ENCODE peak calls at places on chromosomes 7 and 10, in four cellular contexts. M is naive thymus-derived CD8-positive, alpha-beta T cell; I is T follicular helper cell; H is epithelial cell of esophagus. P is an unnamed sample.

GRCh38 chr10:125350519-125350918 is 190.2 kb upstream of the CTBP2 start:
- DNase-seq in H (no peak), M (no peak), I (no peak), P (no peak)

GRCh38 chr7:57210212-57210611 is 78.0 kb upstream of the ZNF479 start:
- DNase-seq in I (no peak), H (no peak), M (no peak), P (no peak)

GRCh38 chr10:4081691-4082111 is 296.7 kb upstream of the KLF6 start:
- DNase-seq in M (no peak), H (no peak), I (no peak), P (no peak)

GRCh38 chr7:99876491-99876890 is 342 bp downstream of the OR2AE1 start:
- DNase-seq in M (no peak), H (no peak), I (no peak), P (no peak)

GRCh38 chr7:74087791-74088453 is 4.3 kb downstream of the LIMK1 start:
- DNase-seq in H (no peak), I (no peak), M (no peak), P (no peak)

GRCh38 chr10:48608279-48608681 is 3.4 kb upstream of the ARHGAP22 start:
- DNase-seq in H (peak), M (peak), I (no peak), P (no peak)

GRCh38 chr10:43375401-43376020 is 4.1 kb downstream of the FXYD4 start:
- DNase-seq in I (no peak), M (no peak), H (no peak), P (no peak)

GRCh38 chr7:134637441-134637840 is 9.2 kb upstream of the BPGM start:
- DNase-seq in I (no peak), M (no peak), H (no peak), P (no peak)

GRCh38 chr10:79424221-79425073 is 21.0 kb downstream of the ZCCHC24 start:
- DNase-seq in I (no peak), H (no peak), M (no peak), P (no peak)

GRCh38 chr10:93261089-93261488 is 187.4 kb downstream of the CYP26A1 start:
- DNase-seq in M (no peak), H (peak), I (no peak), P (no peak)

GRCh38 chr7:132424821-132425739 is 151.2 kb downstream of the PLXNA4 start:
- DNase-seq in H (no peak), I (no peak), M (no peak), P (no peak)

GRCh38 chr10:80477813-80478212 is 23.7 kb downstream of the TSPAN14 start:
- DNase-seq in M (no peak), I (no peak), H (peak), P (no peak)

GRCh38 chr10:19638173-19638872 is 177.9 kb upstream of the PLXDC2 start:
- DNase-seq in I (no peak), M (no peak), H (peak), P (no peak)

GRCh38 chr10:80539421-80539999 is 1.8 kb downstream of the SH2D4B start:
- DNase-seq in M (no peak), I (no peak), H (no peak), P (no peak)

GRCh38 chr7:132226046-132226590 is 350.2 kb downstream of the PLXNA4 start:
- DNase-seq in I (no peak), M (no peak), H (no peak), P (no peak)

GRCh38 chr7:48887500-48887899 is 36.8 kb upstream of the CDC14C start:
- DNase-seq in H (peak), M (no peak), I (no peak), P (no peak)

GRCh38 chr7:100673942-100674431 is 447 bp downstream of the GNB2 start:
- DNase-seq in H (peak), M (no peak), I (no peak), P (peak)

GRCh38 chr10:119197921-119198320 is 9.4 kb upstream of the GRK5 start:
- DNase-seq in I (no peak), M (no peak), H (peak), P (no peak)

GRCh38 chr7:90705391-90706066 is 109.4 kb downstream of the CDK14 start:
- DNase-seq in H (no peak), M (no peak), I (no peak), P (no peak)

GRCh38 chr7:75531359-75531821 is 39.3 kb downstream of the SPDYE5 start:
- DNase-seq in I (no peak), H (peak), M (no peak), P (no peak)

GRCh38 chr10:103949728-103950127 is 17.2 kb upstream of the SLK start:
- DNase-seq in I (no peak), M (no peak), H (no peak), P (no peak)

GRCh38 chr7:148697950-148698396 is 730 bp upstream of the CUL1 start:
- DNase-seq in I (no peak), H (peak), M (peak), P (peak)

GRCh38 chr10:102167861-102168260 is 15.7 kb downstream of the NOLC1 start:
- DNase-seq in H (no peak), I (no peak), M (no peak), P (no peak)

GRCh38 chr7:132214452-132214851 is 361.8 kb downstream of the PLXNA4 start:
- DNase-seq in M (no peak), H (no peak), I (no peak), P (no peak)

GRCh38 chr7:148436571-148436970 is 154.0 kb upstream of the C7orf33 start:
- DNase-seq in I (no peak), M (no peak), H (no peak), P (no peak)

GRCh38 chr7:7808626-7809025 is 90.2 kb upstream of the RPA3 start:
- DNase-seq in H (no peak), M (no peak), I (no peak), P (no peak)

GRCh38 chr10:86188326-86188725 is 178.3 kb downstream of the GRID1 start:
- DNase-seq in M (no peak), I (no peak), H (no peak), P (no peak)

GRCh38 chr7:232571-233455 is 40.4 kb downstream of the FAM20C start:
- DNase-seq in M (no peak), I (no peak), H (no peak), P (no peak)

GRCh38 chr10:69901623-69902505 is 100.2 kb downstream of the COL13A1 start:
- DNase-seq in I (no peak), M (no peak), H (peak), P (no peak)

GRCh38 chr10:90988024-90988423 is 67.1 kb upstream of the ANKRD1 start:
- DNase-seq in M (no peak), I (no peak), H (no peak), P (no peak)

GRCh38 chr7:159104188-159105030 is 40.3 kb downstream of the VIPR2 start:
- DNase-seq in H (no peak), M (no peak), I (no peak), P (no peak)

GRCh38 chr7:95609277-95609971 is 13.1 kb upstream of the PDK4 start:
- DNase-seq in I (no peak), H (no peak), M (no peak), P (no peak)

GRCh38 chr10:86936661-86937501 is 20.5 kb downstream of the MMRN2 start:
- DNase-seq in M (no peak), I (no peak), H (peak), P (no peak)

GRCh38 chr10:22363305-22363704 is 18.0 kb downstream of the SPAG6 start:
- DNase-seq in H (no peak), I (no peak), M (no peak), P (no peak)

GRCh38 chr7:25929448-25929847 is 222.6 kb upstream of the NFE2L3 start:
- DNase-seq in I (no peak), M (no peak), H (no peak), P (no peak)

GRCh38 chr7:6438427-6438826 is 9.3 kb downstream of the DAGLB start:
- DNase-seq in H (no peak), I (no peak), M (peak), P (no peak)

GRCh38 chr10:16242446-16242845 is 194.4 kb upstream of the PTER start:
- DNase-seq in H (no peak), M (no peak), I (no peak), P (no peak)